ENCODE peak calls at places on chromosomes 5 and 9, in eight cellular contexts. P is HuH-7; N is right cardiac atrium; C is D341Med; Y is activated naive CD4-positive, alpha-beta T cell treated with anti-CD3 and anti-CD28 coated beads, Interleukin-2, amount 50 U/mL, for 72 hours; E is HL-60; G is activated CD8-positive, alpha-beta memory T cell treated with anti-CD3 and anti-CD28 coated beads for 24 hours; F is HFFc6. B is an unnamed sample.
A peak's percentile ranks its signal among the peaks of the same experiment; 100 is the strongest.

GRCh38 chr9:28389411-28389810 is 816.1 kb upstream of the C9orf72 start:
- DNase-seq in P (no peak), N (no peak), C (no peak), Y (no peak), E (no peak), G (no peak), F (no peak), B (no peak)

GRCh38 chr9:92736816-92737606 is 27.6 kb downstream of the BICD2 start:
- DNase-seq in P (no peak), N (no peak), C (no peak), Y (no peak), E (no peak), G (no peak), F (no peak), B (no peak)

GRCh38 chr5:1637639-1638481 is 114.1 kb upstream of the LPCAT1 start:
- DNase-seq in P (no peak), N (no peak), C (no peak), Y (peak; percentile 42), E (no peak), G (no peak), F (no peak), B (no peak)

GRCh38 chr9:132194508-132194907 is 32.6 kb downstream of the NTNG2 start:
- DNase-seq in P (no peak), N (no peak), C (no peak), Y (no peak), E (no peak), G (no peak), F (no peak), B (no peak)

GRCh38 chr5:60223342-60223741 is 329.8 kb upstream of the PDE4D start:
- DNase-seq in P (no peak), N (no peak), C (no peak), Y (no peak), E (no peak), G (no peak), F (no peak), B (no peak)

GRCh38 chr9:70021026-70021571 is 22.5 kb upstream of the MAMDC2 start:
- DNase-seq in P (no peak), N (peak; percentile 95), C (no peak), Y (no peak), E (no peak), G (no peak), F (peak; percentile 94), B (no peak)

GRCh38 chr5:151961557-151961956 is 36.9 kb upstream of the GLRA1 start:
- DNase-seq in P (no peak), N (no peak), C (no peak), Y (no peak), E (no peak), G (no peak), F (no peak), B (no peak)

GRCh38 chr5:79689541-79690466 is at the start of gene CMYA5:
- DNase-seq in P (no peak), N (peak; percentile 85), C (no peak), Y (no peak), E (no peak), G (no peak), F (no peak), B (peak; percentile 33)

GRCh38 chr5:135436856-135437795 is 10.0 kb downstream of the DCANP1 start:
- DNase-seq in P (no peak), N (peak; percentile 20), C (no peak), Y (no peak), E (no peak), G (peak; percentile 32), F (peak; percentile 59), B (no peak)

GRCh38 chr5:485113-485942 is 38.9 kb downstream of the SLC9A3 start:
- DNase-seq in P (no peak), N (no peak), C (no peak), Y (no peak), E (no peak), G (no peak), F (no peak), B (no peak)

GRCh38 chr5:141465351-141465750 is 10.4 kb upstream of the PCDHGC3 start:
- DNase-seq in P (no peak), N (no peak), C (no peak), Y (no peak), E (no peak), G (no peak), F (peak; percentile 38), B (no peak)

GRCh38 chr9:135083831-135084230 is 3.6 kb upstream of the OLFM1 start:
- DNase-seq in P (no peak), N (peak; percentile 62), C (no peak), Y (no peak), E (no peak), G (no peak), F (no peak), B (no peak)

GRCh38 chr9:13744233-13744954 is 464.9 kb upstream of the MPDZ start:
- DNase-seq in P (no peak), N (no peak), C (peak; percentile 59), Y (no peak), E (no peak), G (no peak), F (no peak), B (no peak)

GRCh38 chr5:174690256-174690655 is 34.1 kb upstream of the MSX2 start:
- DNase-seq in P (no peak), N (peak; percentile 43), C (no peak), Y (no peak), E (no peak), G (no peak), F (no peak), B (no peak)